ENCODE peak calls at places on chromosomes 1 and 21, in seven cellular contexts. D is RWPE1, P is mammary epithelial cell, J is fibroblast of lung, A is HL-60, O is esophagus squamous epithelium, Q is heart right ventricle. B is an unnamed sample.

GRCh38 chr1:16212251-16212961 is at the start of gene ARHGEF19:
- DNase-seq in Q (no peak), D (no peak), O (no peak), J (no peak), P (peak), A (no peak), B (no peak)

GRCh38 chr1:31152181-31152768 is 86.8 kb upstream of the PUM1 start:
- DNase-seq in O (no peak), D (peak), Q (no peak), A (peak), J (peak), P (peak), B (peak)

GRCh38 chr1:181541947-181542346 is 58.6 kb downstream of the CACNA1E start:
- DNase-seq in A (no peak), J (peak), Q (peak), D (peak), O (no peak), P (peak), B (no peak)

GRCh38 chr1:215543191-215543606 is 23.9 kb upstream of the KCTD3 start:
- DNase-seq in J (peak), Q (no peak), O (no peak), D (no peak), A (no peak), P (peak), B (peak)

GRCh38 chr1:86811128-86811527 is 102.8 kb downstream of the SELENOF start:
- DNase-seq in J (no peak), P (no peak), Q (no peak), D (no peak), O (no peak), A (no peak), B (no peak)

GRCh38 chr1:94819945-94820746 is at the start of gene SLC44A3:
- DNase-seq in Q (no peak), P (peak), O (no peak), J (peak), A (no peak), D (peak), B (peak)

GRCh38 chr1:245051349-245052221 is 103.2 kb upstream of the KIF26B start:
- DNase-seq in O (no peak), A (peak), Q (peak), D (no peak), P (no peak), J (peak), B (no peak)

GRCh38 chr1:223030871-223031270 is 112.2 kb downstream of the TLR5 start:
- DNase-seq in J (no peak), P (no peak), Q (no peak), A (no peak), D (no peak), O (no peak), B (no peak)

GRCh38 chr1:193540511-193540910 is 354.1 kb upstream of the B3GALT2 start:
- DNase-seq in O (no peak), P (no peak), J (no peak), A (no peak), Q (no peak), D (no peak), B (no peak)

GRCh38 chr1:53111073-53111556 is 31.3 kb downstream of the SLC1A7 start:
- DNase-seq in J (no peak), P (no peak), A (no peak), D (no peak), Q (no peak), O (no peak), B (peak)

GRCh38 chr1:236514703-236515442 is 8.9 kb upstream of the LGALS8 start:
- DNase-seq in Q (no peak), A (no peak), J (no peak), D (no peak), P (no peak), O (no peak), B (no peak)

GRCh38 chr21:14879458-14879857 is 185.3 kb downstream of the NRIP1 start:
- DNase-seq in A (no peak), J (no peak), Q (no peak), D (no peak), O (no peak), P (no peak), B (no peak)
- TF ChIP-seq CTCF in A (no peak), J (no peak), Q (no peak), D (no peak), O (no peak), P (no peak), B (no peak)

GRCh38 chr1:28392027-28392652 is 22.6 kb downstream of the PHACTR4 start:
- DNase-seq in P (peak), O (no peak), D (peak), A (peak), J (peak), Q (no peak), B (peak)
- H3K27ac ChIP-seq in P (peak), O (no peak), D (peak), A (no peak), J (no peak), Q (no peak), B (no peak)

GRCh38 chr1:115879977-115880376 is 39.1 kb upstream of the NHLH2 start:
- DNase-seq in P (no peak), O (no peak), D (no peak), J (no peak), A (no peak), Q (no peak), B (no peak)
- TF ChIP-seq CTCF in P (no peak), O (no peak), D (no peak), J (no peak), A (no peak), Q (no peak), B (no peak)

GRCh38 chr1:89843279-89844121 is 22.7 kb downstream of the LRRC8D start:
- DNase-seq in J (peak), Q (peak), O (peak), P (peak), D (peak), A (peak), B (peak)

GRCh38 chr1:89844860-89845259 is 24.0 kb downstream of the LRRC8D start:
- DNase-seq in O (no peak), Q (no peak), J (no peak), A (no peak), P (no peak), D (no peak), B (no peak)

GRCh38 chr1:89841507-89841906 is 20.7 kb downstream of the LRRC8D start:
- DNase-seq in A (no peak), J (no peak), O (no peak), Q (no peak), P (no peak), D (no peak), B (no peak)

GRCh38 chr1:89842547-89843278 is 21.9 kb downstream of the LRRC8D start:
- DNase-seq in J (peak), P (no peak), Q (no peak), A (no peak), O (no peak), D (no peak), B (peak)

GRCh38 chr1:89844236-89844807 is 23.5 kb downstream of the LRRC8D start:
- DNase-seq in D (peak), O (no peak), A (no peak), P (peak), J (peak), Q (no peak), B (no peak)
- H3K27ac ChIP-seq in D (peak), O (peak), A (peak), P (peak), J (peak), Q (peak), B (no peak)

GRCh38 chr1:1401457-1402010 is 2.4 kb upstream of the CCNL2 start:
- DNase-seq in D (no peak), J (no peak), A (no peak), P (no peak), O (no peak), Q (no peak), B (no peak)
- TF ChIP-seq CTCF in D (no peak), J (no peak), A (no peak), P (no peak), O (no peak), Q (no peak), B (no peak)

B was measured in adrenal gland.